ENCODE peak calls at places on chromosomes 13 and 19, in five cellular contexts. One of them, this sample, is unnamed.

GRCh38 chr19:46963093-46963734 is 56.4 kb upstream of the NPAS1 start:
- DNase-seq in astrocyte: peak; percentile 96
- DNase-seq in hepatocyte: no peak
- DNase-seq in IMR-90: peak; percentile 94
- DNase-seq in SK-N-SH: no peak
- DNase-seq in this sample: no peak

GRCh38 chr13:48165063-48165462 is 67.9 kb upstream of the ITM2B start:
- DNase-seq in astrocyte: no peak
- DNase-seq in hepatocyte: no peak
- DNase-seq in IMR-90: no peak
- DNase-seq in SK-N-SH: no peak
- DNase-seq in this sample: no peak

GRCh38 chr19:51096473-51097165 is 11.6 kb downstream of the CTU1 start:
- DNase-seq in astrocyte: no peak
- DNase-seq in hepatocyte: no peak
- DNase-seq in IMR-90: no peak
- DNase-seq in SK-N-SH: no peak
- DNase-seq in this sample: peak; percentile 57

GRCh38 chr19:10292206-10292788 is 2.5 kb downstream of the ICAM5 start:
- DNase-seq in astrocyte: no peak
- DNase-seq in hepatocyte: peak; percentile 89
- DNase-seq in IMR-90: peak; percentile 78
- DNase-seq in SK-N-SH: peak; percentile 92
- DNase-seq in this sample: peak; percentile 98

GRCh38 chr19:47512183-47512947 is 2.5 kb downstream of the NAPA start:
- DNase-seq in astrocyte: no peak
- DNase-seq in hepatocyte: peak; percentile 81
- DNase-seq in IMR-90: peak; percentile 52
- DNase-seq in SK-N-SH: no peak
- DNase-seq in this sample: no peak

GRCh38 chr19:6238256-6238642 is 41.5 kb downstream of the MLLT1 start:
- DNase-seq in astrocyte: peak; percentile 22
- DNase-seq in hepatocyte: no peak
- DNase-seq in IMR-90: no peak
- DNase-seq in SK-N-SH: peak; percentile 87
- DNase-seq in this sample: no peak

GRCh38 chr19:582497-583197 is 7.0 kb upstream of the HCN2 start:
- DNase-seq in astrocyte: no peak
- DNase-seq in hepatocyte: no peak
- DNase-seq in IMR-90: peak; percentile 59
- DNase-seq in SK-N-SH: no peak
- DNase-seq in this sample: peak; percentile 39

GRCh38 chr19:33394723-33395560 is 21.4 kb downstream of the CEBPG start:
- DNase-seq in astrocyte: no peak
- DNase-seq in hepatocyte: no peak
- DNase-seq in IMR-90: no peak
- DNase-seq in SK-N-SH: peak; percentile 38
- DNase-seq in this sample: no peak

GRCh38 chr13:53028637-53029121 is at the start of gene OLFM4:
- DNase-seq in astrocyte: no peak
- DNase-seq in hepatocyte: peak; percentile 49
- DNase-seq in IMR-90: no peak
- DNase-seq in SK-N-SH: no peak
- DNase-seq in this sample: peak; percentile 32

GRCh38 chr19:362154-362553 is 17.6 kb upstream of the MIER2 start:
- DNase-seq in astrocyte: no peak
- DNase-seq in hepatocyte: no peak
- DNase-seq in IMR-90: no peak
- DNase-seq in SK-N-SH: no peak
- DNase-seq in this sample: no peak

GRCh38 chr19:47781590-47782318 is 3.3 kb downstream of the SELENOW start:
- DNase-seq in astrocyte: no peak
- DNase-seq in hepatocyte: no peak
- DNase-seq in IMR-90: no peak
- DNase-seq in SK-N-SH: no peak
- DNase-seq in this sample: no peak

GRCh38 chr13:40344270-40345148 is 321.9 kb downstream of the FOXO1 start:
- DNase-seq in astrocyte: peak; percentile 46
- DNase-seq in hepatocyte: no peak
- DNase-seq in IMR-90: no peak
- DNase-seq in SK-N-SH: no peak
- DNase-seq in this sample: no peak

GRCh38 chr13:40777166-40777956 is 6.4 kb upstream of the MRPS31 start:
- DNase-seq in astrocyte: peak; percentile 36
- DNase-seq in hepatocyte: peak; percentile 70
- DNase-seq in IMR-90: peak; percentile 37
- DNase-seq in SK-N-SH: peak; percentile 60
- DNase-seq in this sample: peak; percentile 88

GRCh38 chr13:30000373-30000770 is 150.0 kb upstream of the UBL3 start:
- DNase-seq in astrocyte: no peak
- DNase-seq in hepatocyte: no peak
- DNase-seq in IMR-90: no peak
- DNase-seq in SK-N-SH: no peak
- DNase-seq in this sample: no peak

GRCh38 chr13:95833713-95834112 is 156.8 kb downstream of the DNAJC3 start:
- DNase-seq in astrocyte: peak; percentile 18
- DNase-seq in hepatocyte: no peak
- DNase-seq in IMR-90: peak; percentile 11
- DNase-seq in SK-N-SH: no peak
- DNase-seq in this sample: no peak

GRCh38 chr19:43786665-43787064 is 5.9 kb upstream of the KCNN4 start:
- DNase-seq in astrocyte: no peak
- DNase-seq in hepatocyte: peak; percentile 2
- DNase-seq in IMR-90: no peak
- DNase-seq in SK-N-SH: no peak
- DNase-seq in this sample: no peak

GRCh38 chr13:80363890-80364503 is 23.1 kb upstream of the SPRY2 start:
- DNase-seq in astrocyte: no peak
- DNase-seq in hepatocyte: peak; percentile 47
- DNase-seq in IMR-90: peak; percentile 49
- DNase-seq in SK-N-SH: peak; percentile 56
- DNase-seq in this sample: peak; percentile 67

GRCh38 chr13:50387124-50387581 is 371.9 kb downstream of the KCNRG start:
- DNase-seq in astrocyte: peak; percentile 74
- DNase-seq in hepatocyte: peak; percentile 69
- DNase-seq in IMR-90: peak; percentile 42
- DNase-seq in SK-N-SH: peak; percentile 37
- DNase-seq in this sample: peak; percentile 72

GRCh38 chr19:15379996-15380647 is 535 bp upstream of the AKAP8 start:
- DNase-seq in astrocyte: peak; percentile 22
- DNase-seq in hepatocyte: peak; percentile 75
- DNase-seq in IMR-90: peak; percentile 11
- DNase-seq in SK-N-SH: no peak
- DNase-seq in this sample: peak; percentile 84

GRCh38 chr13:68358218-68358817 is 1128.2 kb upstream of the PCDH9 start:
- DNase-seq in astrocyte: no peak
- DNase-seq in hepatocyte: no peak
- DNase-seq in IMR-90: no peak
- DNase-seq in SK-N-SH: no peak
- DNase-seq in this sample: no peak

GRCh38 chr13:49637989-49638388 is 9.7 kb downstream of the ARL11 start:
- DNase-seq in astrocyte: no peak
- DNase-seq in hepatocyte: no peak
- DNase-seq in IMR-90: no peak
- DNase-seq in SK-N-SH: no peak
- DNase-seq in this sample: no peak

GRCh38 chr13:28093871-28094270 is 6.5 kb downstream of the FLT3 start:
- DNase-seq in astrocyte: no peak
- DNase-seq in hepatocyte: no peak
- DNase-seq in IMR-90: no peak
- DNase-seq in SK-N-SH: no peak
- DNase-seq in this sample: no peak

GRCh38 chr13:98873377-98874028 is 104.4 kb downstream of the DOCK9 start:
- DNase-seq in astrocyte: no peak
- DNase-seq in hepatocyte: no peak
- DNase-seq in IMR-90: no peak
- DNase-seq in SK-N-SH: no peak
- DNase-seq in this sample: peak; percentile 31

GRCh38 chr19:31214086-31214485 is 135.2 kb downstream of the TSHZ3 start:
- DNase-seq in astrocyte: peak; percentile 100
- DNase-seq in hepatocyte: peak; percentile 73
- DNase-seq in IMR-90: peak; percentile 100
- DNase-seq in SK-N-SH: peak; percentile 27
- DNase-seq in this sample: no peak

GRCh38 chr19:45271709-45272108 is 20.6 kb downstream of the MARK4 start:
- DNase-seq in astrocyte: no peak
- DNase-seq in hepatocyte: no peak
- DNase-seq in IMR-90: no peak
- DNase-seq in SK-N-SH: no peak
- DNase-seq in this sample: no peak

GRCh38 chr19:45424191-45425058 is 708 bp upstream of the ERCC1 start:
- DNase-seq in astrocyte: peak; percentile 95
- DNase-seq in hepatocyte: peak; percentile 87
- DNase-seq in IMR-90: peak; percentile 98
- DNase-seq in SK-N-SH: peak; percentile 67
- DNase-seq in this sample: peak; percentile 82

GRCh38 chr13:32206097-32206740 is 108.9 kb downstream of the ZAR1L start:
- DNase-seq in astrocyte: no peak
- DNase-seq in hepatocyte: peak; percentile 10
- DNase-seq in IMR-90: peak; percentile 16
- DNase-seq in SK-N-SH: no peak
- DNase-seq in this sample: no peak

GRCh38 chr19:47545061-47545948 is 27.6 kb downstream of the ZNF541 start:
- DNase-seq in astrocyte: no peak
- DNase-seq in hepatocyte: no peak
- DNase-seq in IMR-90: no peak
- DNase-seq in SK-N-SH: no peak
- DNase-seq in this sample: peak; percentile 62

GRCh38 chr19:58434217-58434616 is 5.7 kb downstream of the ZNF132 start:
- DNase-seq in astrocyte: peak; percentile 47
- DNase-seq in hepatocyte: no peak
- DNase-seq in IMR-90: peak; percentile 18
- DNase-seq in SK-N-SH: no peak
- DNase-seq in this sample: peak; percentile 14

GRCh38 chr13:95784161-95784880 is 107.4 kb downstream of the DNAJC3 start:
- DNase-seq in astrocyte: peak; percentile 92
- DNase-seq in hepatocyte: peak; percentile 56
- DNase-seq in IMR-90: peak; percentile 91
- DNase-seq in SK-N-SH: no peak
- DNase-seq in this sample: no peak

GRCh38 chr19:13492128-13492527 is 14.2 kb downstream of the CACNA1A start:
- DNase-seq in astrocyte: peak; percentile 37
- DNase-seq in hepatocyte: no peak
- DNase-seq in IMR-90: peak; percentile 93
- DNase-seq in SK-N-SH: no peak
- DNase-seq in this sample: peak; percentile 67

GRCh38 chr19:5700455-5701092 is 10.5 kb downstream of the RPL36 start:
- DNase-seq in astrocyte: no peak
- DNase-seq in hepatocyte: peak; percentile 2
- DNase-seq in IMR-90: no peak
- DNase-seq in SK-N-SH: no peak
- DNase-seq in this sample: peak; percentile 0

GRCh38 chr19:42286349-42287016 is 15.4 kb upstream of the PRR19 start:
- DNase-seq in astrocyte: no peak
- DNase-seq in hepatocyte: peak; percentile 36
- DNase-seq in IMR-90: peak; percentile 27
- DNase-seq in SK-N-SH: peak; percentile 54
- DNase-seq in this sample: no peak

GRCh38 chr19:42288411-42288810 is 13.5 kb upstream of the PRR19 start:
- DNase-seq in astrocyte: no peak
- DNase-seq in hepatocyte: no peak
- DNase-seq in IMR-90: no peak
- DNase-seq in SK-N-SH: no peak
- DNase-seq in this sample: no peak

GRCh38 chr19:42287017-42287825 is 14.7 kb upstream of the PRR19 start:
- DNase-seq in astrocyte: no peak
- DNase-seq in hepatocyte: no peak
- DNase-seq in IMR-90: no peak
- DNase-seq in SK-N-SH: no peak
- DNase-seq in this sample: no peak

GRCh38 chr19:42288881-42289555 is 12.9 kb upstream of the PRR19 start:
- DNase-seq in astrocyte: no peak
- DNase-seq in hepatocyte: no peak
- DNase-seq in IMR-90: no peak
- DNase-seq in SK-N-SH: no peak
- DNase-seq in this sample: no peak

DNA sequence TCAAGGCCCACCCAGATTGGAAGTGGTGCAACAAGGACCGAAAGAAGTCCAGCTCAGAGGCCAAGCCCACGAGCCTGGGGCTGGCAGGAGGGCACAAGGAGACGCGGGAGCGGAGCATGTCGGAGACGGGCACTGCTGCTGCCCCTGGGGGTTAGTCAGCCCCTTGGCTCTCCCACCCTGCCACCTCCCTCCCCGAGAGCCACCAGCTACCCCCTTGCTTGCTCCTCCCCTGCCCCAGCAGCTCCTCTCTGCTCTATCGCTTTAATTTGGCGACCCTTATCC is 14.2 kb upstream of the PRR19 start:
- DNase-seq in astrocyte: no peak
- DNase-seq in hepatocyte: no peak
- DNase-seq in IMR-90: no peak
- DNase-seq in SK-N-SH: no peak
- DNase-seq in this sample: no peak
- H3K36me3 ChIP-seq in astrocyte: peaks cover 15% of the 10 kb centered on the region
- H3K36me3 ChIP-seq in hepatocyte: no peaks in the 10 kb centered on the region
- H3K36me3 ChIP-seq in IMR-90: peaks cover 56% of the 10 kb centered on the region
- H3K36me3 ChIP-seq in SK-N-SH: peaks cover 61% of the 10 kb centered on the region
- H3K36me3 ChIP-seq in this sample: peaks cover 4% of the 10 kb centered on the region

DNA sequence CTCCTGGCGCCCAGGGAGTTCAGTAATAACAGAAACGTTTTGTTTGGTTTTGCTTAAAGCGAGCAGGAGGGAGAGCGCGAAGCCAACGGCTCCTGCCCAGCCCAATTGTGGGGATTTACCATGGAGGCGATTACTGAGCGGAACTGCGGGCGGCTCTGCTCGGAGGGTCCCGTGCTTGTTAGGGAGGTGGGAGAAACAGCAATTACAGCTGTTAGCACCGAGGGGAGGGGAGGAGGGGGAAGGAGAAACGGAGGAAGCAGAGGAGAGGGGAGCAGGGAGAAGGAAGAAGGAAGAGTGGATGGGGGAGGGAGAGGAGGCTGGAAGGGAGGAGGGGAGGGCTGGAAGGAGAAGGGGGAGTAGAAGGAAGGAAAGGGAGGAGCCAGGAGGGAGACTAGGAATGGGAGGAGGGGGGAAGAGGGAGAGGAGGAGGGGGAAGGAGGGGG is 7.7 kb upstream of the ONECUT3 start:
- DNase-seq in astrocyte: no peak
- DNase-seq in hepatocyte: no peak
- DNase-seq in IMR-90: no peak
- DNase-seq in SK-N-SH: no peak
- DNase-seq in this sample: peak; percentile 84
- H3K4me2 ChIP-seq in astrocyte: peak overlapping the region; percentile 62
- H3K4me2 ChIP-seq in hepatocyte: peak overlapping the region; percentile 52
- H3K4me2 ChIP-seq in IMR-90: peak overlapping the region; percentile 20
- H3K4me2 ChIP-seq in SK-N-SH: peak overlapping the region; percentile 50
- H3K4me2 ChIP-seq in this sample: peak overlapping the region; percentile 84

GRCh38 chr13:21550918-21551317 is 53.1 kb downstream of the MICU2 start:
- DNase-seq in astrocyte: no peak
- DNase-seq in hepatocyte: no peak
- DNase-seq in IMR-90: no peak
- DNase-seq in SK-N-SH: no peak
- DNase-seq in this sample: no peak
- TF ChIP-seq CTCF in astrocyte: no peak
- TF ChIP-seq CTCF in hepatocyte: no peak
- TF ChIP-seq CTCF in IMR-90: no peak
- TF ChIP-seq CTCF in SK-N-SH: no peak
- TF ChIP-seq CTCF in this sample: no peak

GRCh38 chr19:55690769-55691545 is 15.9 kb downstream of the EPN1 start:
- DNase-seq in astrocyte: no peak
- DNase-seq in hepatocyte: no peak
- DNase-seq in IMR-90: no peak
- DNase-seq in SK-N-SH: no peak
- DNase-seq in this sample: no peak
- H3K36me3 ChIP-seq in astrocyte: no peaks in the 10 kb centered on the region
- H3K36me3 ChIP-seq in hepatocyte: no peaks in the 10 kb centered on the region
- H3K36me3 ChIP-seq in IMR-90: peaks cover 69% of the 10 kb centered on the region
- H3K36me3 ChIP-seq in SK-N-SH: peaks cover 65% of the 10 kb centered on the region
- H3K36me3 ChIP-seq in this sample: no peaks in the 10 kb centered on the region

This sample was measured in GM23338.